ENCODE peak calls at places on chromosomes 6 and 20, in eight cellular contexts. V is AG09319, G is transverse colon, A is CD14-positive monocyte, R is B cell, N is uterus, S is RWPE2, L is fibroblast of lung. M is an unnamed sample.

GRCh38 chr6:135212935-135213334 is 31.8 kb downstream of the MYB start:
- DNase-seq in V (no peak), G (no peak), A (no peak), R (no peak), N (no peak), S (no peak), L (peak), M (no peak)

GRCh38 chr6:130513770-130514169 is 148.0 kb downstream of the TMEM200A start:
- DNase-seq in V (peak), G (peak), A (no peak), R (peak), N (no peak), S (no peak), L (peak), M (no peak)

GRCh38 chr6:136317023-136317649 is 27.5 kb upstream of the BCLAF1 start:
- DNase-seq in V (peak), G (peak), A (no peak), R (peak), N (peak), S (no peak), L (peak), M (no peak)

GRCh38 chr6:21771626-21772320 is 178.2 kb downstream of the SOX4 start:
- DNase-seq in V (no peak), G (no peak), A (no peak), R (no peak), N (no peak), S (no peak), L (peak), M (no peak)

GRCh38 chr6:150196942-150197745 is 54.3 kb downstream of the PPP1R14C start:
- DNase-seq in V (no peak), G (peak), A (no peak), R (no peak), N (no peak), S (no peak), L (peak), M (no peak)

GRCh38 chr6:35014341-35014740 is 125.3 kb downstream of the ANKS1A start:
- DNase-seq in V (no peak), G (no peak), A (no peak), R (no peak), N (no peak), S (no peak), L (no peak), M (no peak)

GRCh38 chr6:92756912-92757311 is 662.4 kb downstream of the EPHA7 start:
- DNase-seq in V (no peak), G (no peak), A (no peak), R (no peak), N (no peak), S (no peak), L (peak), M (no peak)

GRCh38 chr6:113381957-113382356 is 475.2 kb upstream of the MARCKS start:
- DNase-seq in V (no peak), G (peak), A (no peak), R (peak), N (no peak), S (no peak), L (peak), M (no peak)

GRCh38 chr6:31792741-31793140 is 2.8 kb downstream of the VARS1 start:
- DNase-seq in V (no peak), G (no peak), A (no peak), R (no peak), N (no peak), S (no peak), L (peak), M (no peak)

GRCh38 chr6:158503846-158504245 is 56.0 kb upstream of the TMEM181 start:
- DNase-seq in V (no peak), G (no peak), A (no peak), R (no peak), N (no peak), S (no peak), L (no peak), M (no peak)

GRCh38 chr6:31663087-31663960 is 1.5 kb downstream of the GPANK1 start:
- DNase-seq in V (no peak), G (no peak), A (no peak), R (no peak), N (no peak), S (no peak), L (peak), M (no peak)

GRCh38 chr6:163940705-163941470 is 526.4 kb downstream of the QKI start:
- DNase-seq in V (no peak), G (no peak), A (no peak), R (no peak), N (no peak), S (no peak), L (peak), M (no peak)

GRCh38 chr6:116251568-116252384 is 2.1 kb downstream of the TSPYL4 start:
- DNase-seq in V (peak), G (no peak), A (no peak), R (no peak), N (no peak), S (no peak), L (peak), M (no peak)

GRCh38 chr6:140897804-140898573 is 1234.7 kb upstream of the GJE1 start:
- DNase-seq in V (no peak), G (peak), A (no peak), R (no peak), N (no peak), S (no peak), L (no peak), M (no peak)

GRCh38 chr6:156718647-156719394 is 58.4 kb upstream of the ARID1B start:
- DNase-seq in V (no peak), G (peak), A (no peak), R (no peak), N (peak), S (no peak), L (peak), M (no peak)

GRCh38 chr6:80527552-80528052 is 421.1 kb downstream of the BCKDHB start:
- DNase-seq in V (no peak), G (no peak), A (no peak), R (no peak), N (no peak), S (no peak), L (no peak), M (no peak)

GRCh38 chr6:124958759-124959354 is 3.4 kb upstream of the RNF217 start:
- DNase-seq in V (no peak), G (no peak), A (no peak), R (no peak), N (no peak), S (no peak), L (peak), M (no peak)

GRCh38 chr20:34581341-34582189 is 23.0 kb downstream of the MAP1LC3A start:
- DNase-seq in V (no peak), G (no peak), A (no peak), R (no peak), N (no peak), S (peak), L (peak), M (no peak)

GRCh38 chr6:158536084-158536890 is 23.6 kb upstream of the TMEM181 start:
- DNase-seq in V (no peak), G (peak), A (no peak), R (peak), N (peak), S (no peak), L (peak), M (no peak)

GRCh38 chr6:89286516-89286915 is 28.6 kb downstream of the GABRR2 start:
- DNase-seq in V (no peak), G (no peak), A (no peak), R (no peak), N (no peak), S (no peak), L (no peak), M (no peak)

GRCh38 chr6:72559067-72559466 is 62.8 kb upstream of the KCNQ5 start:
- DNase-seq in V (no peak), G (no peak), A (no peak), R (no peak), N (no peak), S (no peak), L (no peak), M (no peak)

GRCh38 chr6:72564231-72564630 is 57.6 kb upstream of the KCNQ5 start:
- DNase-seq in V (no peak), G (no peak), A (no peak), R (no peak), N (no peak), S (no peak), L (peak), M (no peak)

GRCh38 chr6:72561629-72562028 is 60.2 kb upstream of the KCNQ5 start:
- DNase-seq in V (no peak), G (no peak), A (no peak), R (no peak), N (no peak), S (no peak), L (no peak), M (no peak)

DNA sequence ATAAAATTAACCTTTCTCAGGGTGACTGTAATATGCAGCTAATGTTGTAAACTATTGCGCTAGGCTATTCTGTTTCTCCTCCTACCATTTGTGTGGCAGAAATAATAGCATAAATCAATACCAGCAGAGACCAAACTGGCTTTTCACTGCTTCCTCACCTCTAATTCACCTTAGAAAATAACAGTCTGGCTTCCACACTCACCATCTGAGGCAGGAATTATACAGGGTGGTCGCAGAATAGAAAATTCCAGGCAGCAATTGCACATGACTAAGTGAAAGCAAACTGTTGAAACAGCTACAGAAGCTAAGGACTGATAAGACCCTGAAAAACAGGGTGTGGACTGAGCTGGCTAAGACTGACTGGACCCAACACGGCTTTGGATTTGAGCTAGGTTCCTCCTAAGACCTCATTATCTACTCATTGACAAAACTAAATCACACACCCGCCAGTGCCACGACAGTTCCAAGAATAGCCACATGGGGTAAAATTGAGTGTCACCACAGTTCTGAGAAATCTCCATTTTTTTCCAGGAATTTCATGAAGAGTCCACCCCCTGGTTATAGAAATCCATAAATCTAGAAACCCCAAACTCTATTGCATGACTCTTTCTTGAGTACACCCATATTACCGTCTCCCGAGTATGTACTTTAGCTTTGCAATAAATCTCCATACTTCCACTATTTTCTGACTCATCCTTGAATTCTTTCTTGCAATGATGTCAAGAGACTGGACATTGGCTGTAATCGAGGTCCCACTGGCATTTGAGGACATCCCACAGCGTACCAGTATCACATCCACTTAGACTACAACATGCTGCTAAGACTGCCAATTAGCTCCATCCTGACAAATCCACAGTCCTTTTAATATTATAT is 60.9 kb upstream of the KCNQ5 start:
- DNase-seq in V (no peak), G (no peak), A (no peak), R (no peak), N (no peak), S (no peak), L (peak), M (no peak)
- TF ChIP-seq CTCF in V (no peak), G (no peak), A (peak), R (peak), N (no peak), S (no peak), L (no peak), M (peak)

GRCh38 chr6:117317261-117317660 is 51.9 kb downstream of the VGLL2 start:
- DNase-seq in V (no peak), G (no peak), A (no peak), R (no peak), N (no peak), S (no peak), L (peak), M (no peak)
- TF ChIP-seq CTCF in V (no peak), G (peak), A (no peak), R (no peak), N (no peak), S (peak), L (no peak), M (peak)

GRCh38 chr20:48025061-48025515 is 239.8 kb upstream of the SULF2 start:
- DNase-seq in V (peak), G (no peak), A (no peak), R (no peak), N (peak), S (peak), L (peak), M (no peak)
- TF ChIP-seq CTCF in V (no peak), G (no peak), A (no peak), R (no peak), N (peak), S (no peak), L (no peak), M (no peak)

GRCh38 chr6:8539446-8539845 is 104.1 kb upstream of the SLC35B3 start:
- DNase-seq in V (no peak), G (no peak), A (no peak), R (no peak), N (no peak), S (no peak), L (peak), M (no peak)
- TF ChIP-seq CTCF in V (peak), G (no peak), A (no peak), R (no peak), N (no peak), S (peak), L (no peak), M (peak)

DNA sequence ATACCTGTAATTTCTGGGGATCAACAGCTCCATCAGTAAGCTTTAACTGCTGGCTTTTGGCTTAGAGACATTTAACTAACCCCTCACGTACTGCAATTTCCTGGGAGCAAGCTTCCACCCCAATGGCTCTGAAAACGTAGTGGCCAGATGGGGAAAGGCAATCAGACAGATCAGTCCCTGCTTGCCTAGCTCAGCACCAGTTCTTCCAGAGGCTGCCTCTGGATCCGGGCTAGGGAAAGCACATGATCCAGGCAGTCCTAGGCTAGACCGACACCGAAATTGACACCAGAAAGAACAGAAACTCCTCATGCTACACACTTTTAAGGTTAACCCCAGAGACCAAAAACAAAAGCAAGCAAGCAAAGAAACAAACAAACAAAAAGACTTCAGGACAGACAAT is 13.3 kb downstream of the PREP start:
- DNase-seq in V (no peak), G (no peak), A (no peak), R (no peak), N (no peak), S (no peak), L (no peak), M (no peak)
- TF ChIP-seq CTCF in V (no peak), G (no peak), A (no peak), R (no peak), N (no peak), S (no peak), L (no peak), M (no peak)

M was measured in chondrocyte.